ENCODE peak calls at places on chromosomes 1 and 21, in ten cellular contexts. J is mesothelial cell of epicardium, X is omental fat pad, Q is tibial artery, B is fibroblast of lung, I is kidney, K is left ventricle myocardium inferior, F is lower leg skin, C is right lobe of liver, G is fibroblast of pulmonary artery. L is an unnamed sample.
A peak's percentile ranks its signal among the peaks of the same experiment; 100 is the strongest.

GRCh38 chr1:206661161-206661820 is 23.4 kb upstream of the MAPKAPK2 start:
- DNase-seq in C (no peak), K (no peak), G (no peak), F (no peak), B (no peak), J (no peak), I (no peak), Q (no peak), X (no peak), L (no peak)

GRCh38 chr1:53592521-53592982 is 133.4 kb downstream of the DMRTB1 start:
- DNase-seq in I (no peak), G (peak; percentile 65), F (no peak), X (no peak), Q (peak; percentile 64), C (no peak), B (peak; percentile 78), K (no peak), J (no peak), L (peak; percentile 76)

GRCh38 chr21:26297856-26298255 is 127.3 kb upstream of the APP start:
- DNase-seq in G (no peak), Q (no peak), J (no peak), C (no peak), X (no peak), F (no peak), K (no peak), B (no peak), I (no peak), L (no peak)

GRCh38 chr1:78651247-78651646 is 1.6 kb downstream of the IFI44 start:
- DNase-seq in K (no peak), B (peak; percentile 39), X (no peak), C (no peak), J (no peak), G (peak; percentile 1), I (no peak), F (no peak), Q (no peak), L (no peak)

GRCh38 chr21:40014394-40014793 is 147.2 kb downstream of the PCP4 start:
- DNase-seq in K (no peak), G (no peak), I (no peak), C (no peak), Q (no peak), F (no peak), J (peak; percentile 14), B (no peak), X (no peak), L (no peak)

GRCh38 chr1:109975718-109976117 is 8.8 kb upstream of the AHCYL1 start:
- DNase-seq in K (no peak), G (peak; percentile 91), J (no peak), C (no peak), Q (no peak), X (no peak), I (no peak), F (no peak), B (peak; percentile 91), L (peak; percentile 72)

GRCh38 chr1:95532335-95532734 is 298.3 kb downstream of the RWDD3 start:
- DNase-seq in C (no peak), Q (no peak), J (no peak), X (no peak), F (no peak), I (no peak), B (no peak), K (no peak), G (no peak), L (no peak)

GRCh38 chr1:85200367-85200869 is 398 bp downstream of the SYDE2 start:
- DNase-seq in J (peak; percentile 55), B (peak; percentile 11), K (no peak), X (no peak), G (peak; percentile 8), Q (peak; percentile 29), C (no peak), F (peak; percentile 22), I (no peak), L (no peak)

GRCh38 chr1:217982711-217983405 is 302.2 kb upstream of the RRP15 start:
- DNase-seq in B (no peak), F (no peak), C (no peak), Q (no peak), J (no peak), I (no peak), X (no peak), G (no peak), K (no peak), L (no peak)

GRCh38 chr1:172753964-172754363 is 95.1 kb downstream of the FASLG start:
- DNase-seq in C (no peak), F (no peak), J (no peak), G (no peak), Q (no peak), B (no peak), I (no peak), X (no peak), K (no peak), L (no peak)

GRCh38 chr1:202084791-202085681 is 37.7 kb upstream of the GPR37L1 start:
- DNase-seq in C (no peak), B (no peak), I (peak; percentile 83), G (no peak), K (no peak), X (no peak), F (no peak), J (peak; percentile 44), Q (no peak), L (no peak)

GRCh38 chr1:58815680-58816071 is 31.8 kb upstream of the JUN start:
- DNase-seq in B (no peak), X (no peak), J (no peak), K (peak; percentile 26), G (peak; percentile 14), I (peak; percentile 68), C (peak; percentile 50), F (no peak), Q (no peak), L (no peak)

GRCh38 chr1:58816747-58817221 is 32.9 kb upstream of the JUN start:
- DNase-seq in B (peak; percentile 36), Q (no peak), I (no peak), C (no peak), K (no peak), F (no peak), X (no peak), G (peak; percentile 41), J (no peak), L (no peak)

GRCh38 chr1:58815069-58815679 is 31.3 kb upstream of the JUN start:
- DNase-seq in C (peak; percentile 90), G (peak; percentile 91), Q (peak; percentile 86), B (peak; percentile 100), I (peak; percentile 95), X (no peak), K (peak; percentile 85), J (peak; percentile 75), F (peak; percentile 69), L (peak; percentile 86)

GRCh38 chr1:58814251-58815068 is 30.6 kb upstream of the JUN start:
- DNase-seq in F (peak; percentile 28), X (no peak), G (peak; percentile 37), K (peak; percentile 58), B (peak; percentile 75), C (peak; percentile 65), J (peak; percentile 57), I (peak; percentile 89), Q (peak; percentile 55), L (no peak)

DNA sequence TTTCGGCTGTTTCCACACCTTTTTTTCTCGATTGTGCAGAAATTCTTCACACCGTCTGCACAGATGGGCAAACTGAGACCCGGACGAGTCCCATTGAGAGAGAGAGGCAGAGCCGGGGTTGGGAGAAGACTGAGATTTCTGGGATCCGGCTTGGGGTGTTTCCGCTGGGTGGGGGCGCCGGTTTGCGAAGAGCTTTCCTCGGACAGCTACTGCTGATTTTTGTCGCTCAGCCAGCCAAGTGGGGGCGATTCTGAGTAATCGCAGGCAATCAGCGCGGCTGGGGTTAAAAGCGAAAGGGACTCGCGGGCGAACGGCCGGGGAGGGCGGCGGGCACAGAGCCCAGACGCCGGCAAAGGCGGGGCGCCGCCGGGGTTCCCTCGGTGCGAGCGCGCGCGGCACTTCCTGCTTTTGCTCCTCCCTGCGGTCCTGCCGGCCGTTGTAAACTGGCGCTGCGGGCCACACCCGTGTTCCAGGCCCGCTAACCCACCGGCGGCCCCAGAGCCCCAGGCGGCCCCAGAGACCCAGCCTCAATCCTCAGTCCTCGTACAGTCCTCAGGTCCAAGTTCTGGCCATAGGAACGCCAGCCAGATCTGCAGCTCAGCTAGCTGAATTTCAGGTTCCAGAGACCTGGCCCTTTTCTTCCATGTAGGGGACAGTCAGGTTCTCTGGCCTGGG is 32.4 kb upstream of the JUN start:
- DNase-seq in B (peak; percentile 91), J (peak; percentile 82), F (peak; percentile 85), C (peak; percentile 94), X (peak; percentile 67), G (peak; percentile 86), K (peak; percentile 93), Q (peak; percentile 86), I (peak; percentile 97), L (peak; percentile 71)
- TF ChIP-seq CTCF in B (no peak), J (no peak), F (no peak), C (peak; percentile 7), X (no peak), G (no peak), K (peak; percentile 36), Q (no peak), I (no peak), L (no peak)

DNA sequence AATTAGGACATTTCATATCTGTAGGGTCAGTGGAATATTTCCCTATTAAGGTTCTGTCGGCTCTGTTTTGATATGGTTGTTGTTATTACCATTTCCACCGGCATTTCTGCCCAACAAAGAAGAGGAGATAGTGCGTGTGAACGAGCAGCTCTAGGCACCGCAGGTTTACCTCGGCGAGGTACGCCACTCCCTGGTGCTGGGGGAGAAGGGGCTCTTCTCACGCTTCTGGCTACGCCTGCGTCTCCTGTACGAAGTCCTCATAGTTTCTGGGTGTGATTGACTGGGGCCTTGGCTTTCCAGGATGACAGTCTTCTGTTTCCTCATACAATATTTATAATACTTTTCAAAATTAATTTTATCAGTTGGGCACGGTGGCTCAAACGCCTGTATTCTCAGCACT is 54.4 kb upstream of the DIP2A start:
- DNase-seq in C (no peak), K (no peak), Q (no peak), B (no peak), J (no peak), G (no peak), X (no peak), F (no peak), I (peak; percentile 32), L (no peak)
- TF ChIP-seq CTCF in C (no peak), K (no peak), Q (no peak), B (no peak), J (no peak), G (no peak), X (no peak), F (no peak), I (no peak), L (no peak)

GRCh38 chr21:41501919-41502318 is 6.0 kb downstream of the TMPRSS2 start:
- DNase-seq in I (no peak), G (no peak), X (no peak), C (peak; percentile 51), Q (no peak), F (no peak), J (no peak), B (peak; percentile 20), K (no peak), L (no peak)
- TF ChIP-seq CTCF in I (no peak), G (no peak), X (no peak), C (no peak), Q (no peak), F (no peak), J (no peak), B (no peak), K (no peak), L (no peak)

DNA sequence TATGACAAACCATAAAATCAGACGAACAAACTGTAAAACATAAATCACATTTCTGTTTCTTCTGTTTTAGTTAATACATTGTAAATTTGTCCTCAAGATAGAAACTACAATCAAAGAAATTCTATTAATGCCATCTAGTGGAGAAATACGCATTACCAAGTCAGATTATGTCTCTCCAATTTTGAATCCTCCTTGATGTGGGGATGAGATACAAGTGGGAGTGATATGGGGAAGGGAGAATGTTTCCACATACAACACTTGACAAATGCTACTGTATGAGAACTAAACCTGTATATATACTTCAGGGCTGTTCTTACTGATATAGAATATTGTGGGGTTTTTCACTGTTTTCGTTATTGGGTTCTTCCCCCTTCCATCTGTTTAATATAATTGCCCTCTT is 2.6 kb downstream of the HFM1 start:
- DNase-seq in F (no peak), J (no peak), Q (no peak), B (peak; percentile 10), K (no peak), X (no peak), G (peak; percentile 44), I (no peak), C (no peak), L (no peak)
- TF ChIP-seq CTCF in F (no peak), J (peak; percentile 31), Q (no peak), B (peak; percentile 58), K (peak; percentile 62), X (no peak), G (peak; percentile 62), I (peak; percentile 29), C (peak; percentile 41), L (peak; percentile 40)

L was measured in astrocyte of the cerebellum.